ENCODE peak calls at places on chromosomes 4 and X, in nine cellular contexts. P is GM12878, K is K562, Y is HCT116, J is HepG2, G is A549, D is SK-N-SH, C is endothelial cell of umbilical vein, Z is H1. V is an unnamed sample.
A peak's percentile ranks its signal among the peaks of the same experiment; 100 is the strongest.

GRCh38 chr4:90950385-90950841 is 823.2 kb downstream of the CCSER1 start:
- DNase-seq in P (no peak), K (no peak), Y (no peak), J (no peak), G (no peak), D (peak; percentile 43), C (peak; percentile 68), Z (no peak), V (no peak)

GRCh38 chr4:111492501-111492900 is 652.8 kb upstream of the FAM241A start:
- DNase-seq in P (no peak), K (no peak), Y (no peak), J (no peak), G (no peak), D (no peak), C (no peak), Z (no peak), V (no peak)

GRCh38 chrX:120499301-120500097 is 30.4 kb upstream of the LAMP2 start:
- DNase-seq in P (no peak), K (no peak), Y (no peak), J (no peak), G (no peak), D (no peak), C (no peak), Z (no peak), V (no peak)

GRCh38 chr4:168484626-168485025 is 4.3 kb upstream of the DDX60L start:
- DNase-seq in P (no peak), K (no peak), Y (no peak), J (no peak), G (no peak), D (no peak), C (peak; percentile 24), Z (no peak), V (no peak)

GRCh38 chr4:173991814-173992213 is 291.7 kb downstream of the FBXO8 start:
- DNase-seq in P (no peak), K (no peak), Y (no peak), J (no peak), G (no peak), D (no peak), C (no peak), Z (no peak), V (no peak)

GRCh38 chr4:160299608-160300007 is 1196.7 kb downstream of the RAPGEF2 start:
- DNase-seq in P (no peak), K (no peak), Y (no peak), J (no peak), G (no peak), D (peak; percentile 15), C (no peak), Z (no peak), V (no peak)

GRCh38 chrX:115952417-115953092 is 218.0 kb upstream of the AGTR2 start:
- DNase-seq in P (no peak), K (no peak), Y (no peak), J (peak; percentile 44), G (no peak), D (peak; percentile 61), C (no peak), Z (no peak), V (no peak)

GRCh38 chr4:175298119-175298518 is 380.0 kb downstream of the ADAM29 start:
- DNase-seq in P (no peak), K (no peak), Y (no peak), J (no peak), G (no peak), D (no peak), C (no peak), Z (no peak), V (no peak)

GRCh38 chr4:189835505-189835904 is 105.2 kb upstream of the FRG1 start:
- DNase-seq in P (no peak), K (no peak), Y (no peak), J (no peak), G (no peak), D (no peak), C (peak; percentile 40), Z (no peak), V (no peak)

DNA sequence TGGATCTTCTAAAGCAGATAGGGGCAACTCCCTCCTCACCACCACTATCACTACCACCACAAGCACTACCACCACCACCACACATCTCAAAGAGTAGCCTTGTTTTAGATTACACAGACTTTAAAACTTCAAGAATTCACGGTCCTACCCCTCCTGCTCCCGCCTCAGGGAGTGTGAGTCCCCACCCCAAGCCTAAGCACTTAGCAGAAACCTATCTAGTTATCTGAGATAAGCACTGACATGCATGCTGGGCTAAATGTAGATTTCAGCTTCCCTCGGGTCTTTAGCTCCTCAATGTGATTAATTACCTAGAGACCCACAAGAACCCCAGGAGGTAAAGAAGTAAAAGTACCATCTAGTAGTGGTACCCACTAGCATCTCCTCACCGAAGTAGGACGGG is 775 bp downstream of the AMOT start:
- DNase-seq in P (no peak), K (no peak), Y (no peak), J (no peak), G (no peak), D (no peak), C (no peak), Z (no peak), V (no peak)
- H3K4me3 ChIP-seq in P (peak overlapping the region; percentile 80), K (no peak overlapping the region), Y (peak overlapping the region; percentile 57), J (no peak overlapping the region), G (no peak overlapping the region), D (peak overlapping the region; percentile 59), C (peak overlapping the region; percentile 84), Z (peak overlapping the region; percentile 74), V (no peak overlapping the region)

GRCh38 chr4:140049024-140049923 is 104.7 kb downstream of the MAML3 start:
- DNase-seq in P (no peak), K (no peak), Y (no peak), J (peak; percentile 2), G (peak; percentile 48), D (peak; percentile 62), C (peak; percentile 85), Z (no peak), V (peak; percentile 63)

GRCh38 chr4:140052050-140052449 is 101.9 kb downstream of the MAML3 start:
- DNase-seq in P (no peak), K (no peak), Y (peak; percentile 22), J (peak; percentile 10), G (no peak), D (no peak), C (peak; percentile 70), Z (no peak), V (peak; percentile 44)

GRCh38 chr4:140047781-140048180 is 106.2 kb downstream of the MAML3 start:
- DNase-seq in P (no peak), K (no peak), Y (no peak), J (no peak), G (no peak), D (no peak), C (peak; percentile 69), Z (no peak), V (no peak)

GRCh38 chr4:140048419-140049022 is 105.5 kb downstream of the MAML3 start:
- DNase-seq in P (no peak), K (no peak), Y (no peak), J (no peak), G (no peak), D (no peak), C (peak; percentile 50), Z (no peak), V (no peak)

DNA sequence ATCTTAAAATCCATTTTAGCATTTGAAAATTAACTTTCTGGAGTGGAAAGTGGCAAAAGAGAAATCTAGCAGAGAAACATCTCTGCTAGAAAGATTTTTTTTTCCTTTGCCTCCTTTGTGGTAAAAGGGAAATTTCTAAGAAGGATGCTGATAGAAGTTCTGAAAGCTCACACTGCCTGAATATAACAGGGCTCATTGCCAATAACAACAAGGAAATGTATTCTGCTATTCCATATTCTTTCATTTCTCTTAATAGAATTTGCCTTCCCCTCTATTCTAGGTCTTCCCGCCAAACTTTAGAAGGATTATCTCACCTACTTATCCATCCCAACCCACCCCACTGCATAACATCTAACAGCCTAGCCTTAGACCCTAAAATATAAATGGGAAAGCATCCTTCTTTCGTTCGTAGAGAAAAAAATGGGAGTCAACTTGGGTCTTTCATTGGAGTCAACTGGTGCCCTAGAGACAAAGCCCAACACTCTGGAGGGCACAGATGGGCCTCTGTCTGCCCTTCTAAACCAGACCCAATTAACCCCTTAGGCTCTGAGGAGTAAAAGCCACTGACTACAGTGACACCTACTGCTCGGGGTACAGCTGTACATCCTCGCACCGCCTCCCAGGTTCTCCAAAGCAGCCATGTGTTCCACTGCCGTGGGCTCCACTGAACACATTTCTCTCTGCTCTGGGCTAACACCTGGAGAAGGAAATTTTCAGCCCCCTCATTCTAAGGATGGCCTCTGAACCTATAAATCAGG is 103.9 kb downstream of the MAML3 start:
- DNase-seq in P (no peak), K (no peak), Y (no peak), J (no peak), G (peak; percentile 53), D (peak; percentile 61), C (peak; percentile 82), Z (no peak), V (peak; percentile 50)
- TF ChIP-seq MAX in P (no peak), K (no peak), Y (no peak), J (no peak), G (peak; percentile 52), D (no peak), C (no peak), Z (no peak), V (no peak)

GRCh38 chr4:41613362-41613761 is 75.4 kb downstream of the LIMCH1 start:
- DNase-seq in P (no peak), K (no peak), Y (no peak), J (no peak), G (no peak), D (no peak), C (no peak), Z (no peak), V (no peak)
- H3K4me3 ChIP-seq in P (no peak overlapping the region), K (no peak overlapping the region), Y (no peak overlapping the region), J (no peak overlapping the region), G (no peak overlapping the region), D (no peak overlapping the region), C (no peak overlapping the region), Z (no peak overlapping the region), V (no peak overlapping the region)

GRCh38 chrX:19017271-19017670 is 33.4 kb upstream of the PHKA2 start:
- DNase-seq in P (no peak), K (peak; percentile 45), Y (no peak), J (peak; percentile 13), G (peak; percentile 55), D (peak; percentile 73), C (no peak), Z (no peak), V (peak; percentile 27)
- TF ChIP-seq MAX in P (no peak), K (no peak), Y (no peak), J (no peak), G (no peak), D (no peak), C (no peak), Z (no peak), V (no peak)

GRCh38 chr4:185654311-185654710 is 119.0 kb upstream of the PDLIM3 start:
- DNase-seq in P (no peak), K (no peak), Y (no peak), J (no peak), G (no peak), D (no peak), C (no peak), Z (no peak), V (no peak)
- H3K4me3 ChIP-seq in P (no peak overlapping the region), K (no peak overlapping the region), Y (no peak overlapping the region), J (no peak overlapping the region), G (no peak overlapping the region), D (no peak overlapping the region), C (no peak overlapping the region), Z (no peak overlapping the region), V (no peak overlapping the region)

GRCh38 chr4:125951275-125951887 is 636.6 kb downstream of the FAT4 start:
- DNase-seq in P (no peak), K (no peak), Y (no peak), J (no peak), G (no peak), D (peak; percentile 18), C (no peak), Z (no peak), V (no peak)
- TF ChIP-seq MAX in P (no peak), K (no peak), Y (no peak), J (no peak), G (no peak), D (peak; percentile 22), C (no peak), Z (no peak), V (no peak)

GRCh38 chr4:3707423-3708102 is 58.6 kb upstream of the ADRA2C start:
- DNase-seq in P (no peak), K (no peak), Y (no peak), J (no peak), G (no peak), D (peak; percentile 91), C (no peak), Z (no peak), V (no peak)
- H3K4me3 ChIP-seq in P (no peak overlapping the region), K (no peak overlapping the region), Y (no peak overlapping the region), J (no peak overlapping the region), G (no peak overlapping the region), D (no peak overlapping the region), C (no peak overlapping the region), Z (no peak overlapping the region), V (no peak overlapping the region)